ENCODE peak calls at places on chromosomes 2 and 18, in five cellular contexts. Z, I, V, T and N are unnamed samples.

GRCh38 chr2:126890962-126891450 is 7.7 kb upstream of the TEX51 start:
- DNase-seq in Z (no peak), I (no peak), V (no peak), T (no peak), N (no peak)

GRCh38 chr2:13193900-13194299 is 477.2 kb downstream of the TRIB2 start:
- DNase-seq in Z (no peak), I (peak; percentile 86), V (no peak), T (no peak), N (peak; percentile 58)

GRCh38 chr2:225282858-225283693 is 116.4 kb upstream of the NYAP2 start:
- DNase-seq in Z (no peak), I (peak; percentile 37), V (peak; percentile 24), T (no peak), N (peak; percentile 16)

GRCh38 chr2:131040661-131041401 is 52.4 kb downstream of the FAM168B start:
- DNase-seq in Z (no peak), I (no peak), V (no peak), T (peak; percentile 36), N (no peak)

GRCh38 chr2:42928692-42929576 is 136.6 kb upstream of the HAAO start:
- DNase-seq in Z (no peak), I (peak; percentile 44), V (peak; percentile 32), T (no peak), N (no peak)

GRCh38 chr2:109647636-109648035 is 33.5 kb downstream of the SOWAHC start:
- DNase-seq in Z (no peak), I (no peak), V (no peak), T (no peak), N (no peak)

GRCh38 chr2:234881413-234882241 is 70.2 kb upstream of the SH3BP4 start:
- DNase-seq in Z (no peak), I (peak; percentile 89), V (peak; percentile 64), T (peak; percentile 23), N (peak; percentile 87)

GRCh38 chr2:44016282-44016681 is 20.5 kb upstream of the LRPPRC start:
- DNase-seq in Z (no peak), I (peak; percentile 51), V (peak; percentile 68), T (peak; percentile 24), N (no peak)

GRCh38 chr2:69773201-69773600 is 31.3 kb downstream of the ANXA4 start:
- DNase-seq in Z (no peak), I (no peak), V (no peak), T (no peak), N (peak; percentile 59)

GRCh38 chr2:191719261-191719660 is 41.3 kb downstream of the NABP1 start:
- DNase-seq in Z (no peak), I (no peak), V (no peak), T (no peak), N (no peak)

GRCh38 chr2:201235865-201236811 is 24.2 kb upstream of the CASP8 start:
- DNase-seq in Z (no peak), I (peak; percentile 87), V (peak; percentile 43), T (peak; percentile 52), N (peak; percentile 73)

GRCh38 chr18:2425426-2426317 is 145.6 kb downstream of the METTL4 start:
- DNase-seq in Z (no peak), I (no peak), V (no peak), T (no peak), N (peak; percentile 21)

GRCh38 chr2:67486041-67486796 is 89.1 kb downstream of the ETAA1 start:
- DNase-seq in Z (no peak), I (no peak), V (no peak), T (no peak), N (peak; percentile 56)

GRCh38 chr2:156890498-156891148 is 366.9 kb upstream of the GALNT5 start:
- DNase-seq in Z (no peak), I (no peak), V (no peak), T (no peak), N (no peak)

GRCh38 chr2:8580316-8581047 is 101.4 kb upstream of the ID2 start:
- DNase-seq in Z (no peak), I (peak; percentile 26), V (no peak), T (no peak), N (no peak)

GRCh38 chr2:31386172-31386571 is 28.4 kb downstream of the XDH start:
- DNase-seq in Z (no peak), I (no peak), V (no peak), T (no peak), N (no peak)

GRCh38 chr2:10325278-10326145 is 22.8 kb downstream of the HPCAL1 start:
- DNase-seq in Z (no peak), I (peak; percentile 66), V (no peak), T (no peak), N (no peak)

GRCh38 chr2:20616341-20616871 is 34.5 kb downstream of the HS1BP3 start:
- DNase-seq in Z (no peak), I (no peak), V (no peak), T (no peak), N (no peak)

GRCh38 chr18:79616651-79617518 is 62.7 kb upstream of the CTDP1 start:
- DNase-seq in Z (no peak), I (no peak), V (no peak), T (no peak), N (no peak)

GRCh38 chr2:233039217-233040173 is 7.0 kb downstream of the NEU2 start:
- DNase-seq in Z (no peak), I (no peak), V (no peak), T (no peak), N (no peak)

GRCh38 chr18:59996370-59996966 is 96.7 kb downstream of the PMAIP1 start:
- DNase-seq in Z (no peak), I (peak; percentile 62), V (peak; percentile 44), T (no peak), N (peak; percentile 39)

GRCh38 chr2:29212009-29212408 is 96.8 kb downstream of the CLIP4 start:
- DNase-seq in Z (no peak), I (no peak), V (no peak), T (no peak), N (no peak)

GRCh38 chr2:65708129-65708528 is 275.7 kb upstream of the SPRED2 start:
- DNase-seq in Z (no peak), I (no peak), V (no peak), T (no peak), N (no peak)

GRCh38 chr2:109410021-109410815 is 203.5 kb downstream of the SEPTIN10 start:
- DNase-seq in Z (no peak), I (no peak), V (no peak), T (no peak), N (no peak)

GRCh38 chr2:160214461-160215055 is 14.5 kb upstream of the ITGB6 start:
- DNase-seq in Z (no peak), I (no peak), V (no peak), T (no peak), N (peak; percentile 100)

GRCh38 chr2:104033399-104033798 is 820.5 kb upstream of the POU3F3 start:
- DNase-seq in Z (no peak), I (peak; percentile 80), V (no peak), T (no peak), N (no peak)